ENCODE peak calls at places on chromosomes 2 and 18, in eight cellular contexts. O is sigmoid colon; B is SJSA1; H is pancreas; T is neuronal stem cell; I is CD8-positive, alpha-beta T cell; L is cardiac muscle cell; W is keratinocyte. Z is an unnamed sample.

GRCh38 chr2:118848381-118849225 is 1.2 kb upstream of the EN1 start:
- DNase-seq in O (no peak), B (no peak), H (no peak), T (peak; percentile 32), I (no peak), L (no peak), W (no peak), Z (peak; percentile 52)

GRCh38 chr2:152223997-152224396 is 48.4 kb upstream of the STAM2 start:
- DNase-seq in O (no peak), B (no peak), H (no peak), T (no peak), I (no peak), L (peak; percentile 48), W (no peak), Z (no peak)

GRCh38 chr2:50551018-50551726 is 480.8 kb downstream of the NRXN1 start:
- DNase-seq in O (no peak), B (no peak), H (no peak), T (no peak), I (no peak), L (no peak), W (no peak), Z (no peak)

GRCh38 chr2:188695953-188696352 is 278.2 kb upstream of the COL3A1 start:
- DNase-seq in O (no peak), B (no peak), H (no peak), T (no peak), I (no peak), L (peak; percentile 89), W (no peak), Z (no peak)

GRCh38 chr2:15895615-15896500 is 44.5 kb upstream of the MYCN start:
- DNase-seq in O (no peak), B (no peak), H (no peak), T (no peak), I (no peak), L (no peak), W (no peak), Z (no peak)

GRCh38 chr2:62114564-62114963 is 81.4 kb upstream of the B3GNT2 start:
- DNase-seq in O (peak; percentile 64), B (no peak), H (no peak), T (no peak), I (no peak), L (no peak), W (no peak), Z (no peak)

GRCh38 chr2:216632952-216633615 is at the start of gene IGFBP2:
- DNase-seq in O (no peak), B (no peak), H (peak; percentile 64), T (peak; percentile 85), I (no peak), L (peak; percentile 30), W (no peak), Z (no peak)

GRCh38 chr2:148517822-148518221 is 126.7 kb upstream of the EPC2 start:
- DNase-seq in O (no peak), B (no peak), H (no peak), T (no peak), I (no peak), L (no peak), W (no peak), Z (no peak)

GRCh38 chr2:73915437-73915993 is 11.2 kb upstream of the DGUOK start:
- DNase-seq in O (peak; percentile 40), B (no peak), H (no peak), T (no peak), I (no peak), L (no peak), W (no peak), Z (no peak)

GRCh38 chr2:202051499-202052161 is 18.0 kb downstream of the FZD7 start:
- DNase-seq in O (no peak), B (no peak), H (no peak), T (peak; percentile 47), I (no peak), L (peak; percentile 67), W (no peak), Z (no peak)

GRCh38 chr2:160075171-160075570 is 12.8 kb upstream of the PLA2R1 start:
- DNase-seq in O (no peak), B (no peak), H (no peak), T (no peak), I (no peak), L (peak; percentile 92), W (no peak), Z (no peak)

GRCh38 chr18:2114765-2115164 is 456.5 kb downstream of the METTL4 start:
- DNase-seq in O (no peak), B (no peak), H (no peak), T (no peak), I (no peak), L (no peak), W (no peak), Z (no peak)

GRCh38 chr2:70520825-70521224 is 32.8 kb downstream of the TGFA start:
- DNase-seq in O (no peak), B (no peak), H (no peak), T (no peak), I (no peak), L (no peak), W (no peak), Z (no peak)
- H3K4me1 ChIP-seq in O (peaks cover 6% of the 10 kb centered on the region), B (peaks cover 19% of the 10 kb centered on the region), H (peaks cover 25% of the 10 kb centered on the region), T (peaks cover 6% of the 10 kb centered on the region), I (peaks cover 21% of the 10 kb centered on the region), L (peaks cover 4% of the 10 kb centered on the region), W (peaks cover 94% of the 10 kb centered on the region), Z (no peaks in the 10 kb centered on the region)

DNA sequence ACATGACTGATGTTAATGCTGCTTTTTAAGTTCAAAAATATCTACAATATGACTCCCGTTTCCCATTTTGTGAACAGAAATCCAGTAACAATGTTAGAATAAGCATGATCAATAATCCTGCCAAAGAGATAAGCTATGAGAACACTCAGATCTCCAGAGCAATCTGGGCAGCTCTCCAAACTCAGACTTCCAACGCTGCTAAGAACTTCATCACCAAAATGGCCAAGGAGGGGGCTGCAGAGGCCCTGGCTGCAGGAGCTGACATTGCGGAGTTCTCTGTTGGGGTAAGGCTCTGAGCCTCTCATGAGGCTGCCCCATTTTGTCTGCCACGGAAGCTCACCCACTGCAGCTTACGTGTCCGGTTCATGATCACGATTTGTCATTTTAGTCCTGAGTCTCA is 68.4 kb downstream of the UGGT1 start:
- DNase-seq in O (no peak), B (no peak), H (no peak), T (no peak), I (no peak), L (no peak), W (no peak), Z (no peak)
- H3K4me3 ChIP-seq in O (no peak overlapping the region), B (no peak overlapping the region), H (no peak overlapping the region), T (no peak overlapping the region), I (no peak overlapping the region), L (no peak overlapping the region), W (no peak overlapping the region), Z (no peak overlapping the region)

GRCh38 chr2:173653427-173653795 is 298.7 kb downstream of the CDCA7 start:
- DNase-seq in O (no peak), B (no peak), H (no peak), T (no peak), I (no peak), L (no peak), W (no peak), Z (no peak)

GRCh38 chr2:173652731-173653426 is 298.2 kb downstream of the CDCA7 start:
- DNase-seq in O (no peak), B (peak; percentile 91), H (no peak), T (no peak), I (no peak), L (peak; percentile 91), W (peak; percentile 97), Z (no peak)

GRCh38 chr2:173649527-173650219 is 295.0 kb downstream of the CDCA7 start:
- DNase-seq in O (no peak), B (no peak), H (no peak), T (no peak), I (no peak), L (peak; percentile 34), W (no peak), Z (no peak)

GRCh38 chr2:173652311-173652710 is 297.6 kb downstream of the CDCA7 start:
- DNase-seq in O (no peak), B (peak; percentile 79), H (no peak), T (no peak), I (no peak), L (peak; percentile 91), W (peak; percentile 80), Z (no peak)

DNA sequence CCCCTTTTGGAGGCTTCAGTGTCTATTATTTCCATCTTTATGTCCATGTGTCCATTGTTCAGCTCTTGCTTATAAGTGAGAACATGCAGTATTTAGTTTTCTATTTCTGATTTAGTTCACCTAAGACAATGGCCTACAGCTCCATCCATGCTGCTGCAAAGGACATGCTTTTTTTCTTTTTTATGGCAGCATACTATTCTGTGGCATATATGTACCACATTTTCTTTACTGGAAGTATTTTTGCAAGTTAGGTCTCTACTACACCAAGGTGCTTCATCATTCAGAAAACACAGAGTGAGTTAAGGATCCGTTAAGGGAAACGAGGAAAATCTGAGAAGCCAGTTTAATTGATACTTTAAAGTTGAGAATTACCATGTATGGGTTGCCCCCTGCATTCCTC is 297.2 kb downstream of the CDCA7 start:
- DNase-seq in O (no peak), B (no peak), H (no peak), T (no peak), I (no peak), L (no peak), W (no peak), Z (no peak)
- H3K9me3 ChIP-seq in O (no peaks in the 10 kb centered on the region), B (no peaks in the 10 kb centered on the region), H (no peaks in the 10 kb centered on the region), T (no peaks in the 10 kb centered on the region), I (no peaks in the 10 kb centered on the region), L (no peaks in the 10 kb centered on the region), W (no peaks in the 10 kb centered on the region), Z (no peaks in the 10 kb centered on the region)

DNA sequence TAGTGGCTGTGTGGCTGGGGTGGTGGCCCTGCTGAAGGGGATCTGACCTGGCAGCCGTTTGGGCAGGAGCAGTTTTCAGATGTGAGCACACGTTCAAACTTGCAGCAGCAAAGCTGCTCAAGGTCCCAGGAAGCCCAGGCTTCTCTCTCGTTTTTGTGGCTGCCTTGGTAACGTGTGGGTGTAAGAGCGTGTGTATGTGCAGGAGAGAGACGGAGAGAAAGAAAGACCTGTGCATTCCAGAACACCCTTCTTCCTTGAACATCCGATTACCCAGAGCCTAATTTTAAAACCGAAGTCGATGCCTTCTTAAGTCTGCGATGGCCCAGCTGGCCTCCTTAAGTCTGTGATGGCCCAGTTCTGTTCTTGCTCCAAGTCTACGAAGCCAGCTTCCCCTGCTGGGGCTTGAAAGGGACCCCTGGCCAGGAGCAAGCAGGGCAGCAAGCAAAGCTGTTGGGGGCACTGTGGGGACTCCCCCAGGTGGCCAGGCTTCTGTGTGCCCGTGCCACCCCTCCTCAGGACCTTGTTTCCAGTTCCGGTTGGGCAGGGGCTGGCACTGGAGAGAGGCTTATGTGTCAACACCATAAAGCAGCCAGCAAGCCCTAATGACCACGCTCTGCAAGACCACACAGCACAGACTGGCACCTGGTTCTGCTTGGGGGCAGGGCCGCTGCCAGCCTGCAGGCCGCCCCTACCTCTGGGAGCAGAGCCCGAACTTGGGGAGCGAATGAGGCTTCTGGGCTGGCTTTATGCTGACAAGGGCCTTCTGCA is 55.8 kb upstream of the ALPP start:
- DNase-seq in O (peak; percentile 47), B (peak; percentile 37), H (no peak), T (no peak), I (no peak), L (no peak), W (no peak), Z (no peak)
- H3K4me1 ChIP-seq in O (no peaks in the 10 kb centered on the region), B (no peaks in the 10 kb centered on the region), H (no peaks in the 10 kb centered on the region), T (peaks cover 2% of the 10 kb centered on the region), I (peaks cover 73% of the 10 kb centered on the region), L (no peaks in the 10 kb centered on the region), W (peaks cover 16% of the 10 kb centered on the region), Z (no peaks in the 10 kb centered on the region)

Z was measured in right atrium auricular region.